ENCODE peak calls at places on chromosomes 13 and 19, in seven cellular contexts. One of them, this sample, is unnamed.
A peak's percentile ranks its signal among the peaks of the same experiment; 100 is the strongest.

GRCh38 chr13:100980171-100980570 is 305.6 kb upstream of the TMTC4 start:
- DNase-seq in mammary epithelial cell: no peak
- DNase-seq in astrocyte: peak; percentile 51
- DNase-seq in ovary: no peak
- DNase-seq in AG04450: no peak
- DNase-seq in body of pancreas: no peak
- DNase-seq in Peyer's patch: no peak
- DNase-seq in this sample: no peak

GRCh38 chr13:47726394-47726793 is 274.7 kb downstream of the SUCLA2 start:
- DNase-seq in mammary epithelial cell: no peak
- DNase-seq in astrocyte: no peak
- DNase-seq in ovary: no peak
- DNase-seq in AG04450: no peak
- DNase-seq in body of pancreas: no peak
- DNase-seq in Peyer's patch: no peak
- DNase-seq in this sample: no peak

GRCh38 chr13:72745260-72745659 is 17.5 kb downstream of the BORA start:
- DNase-seq in mammary epithelial cell: no peak
- DNase-seq in astrocyte: no peak
- DNase-seq in ovary: no peak
- DNase-seq in AG04450: no peak
- DNase-seq in body of pancreas: no peak
- DNase-seq in Peyer's patch: no peak
- DNase-seq in this sample: no peak

GRCh38 chr19:13082192-13083007 is 20.3 kb downstream of the LYL1 start:
- DNase-seq in mammary epithelial cell: no peak
- DNase-seq in astrocyte: peak; percentile 40
- DNase-seq in ovary: no peak
- DNase-seq in AG04450: no peak
- DNase-seq in body of pancreas: no peak
- DNase-seq in Peyer's patch: no peak
- DNase-seq in this sample: no peak

GRCh38 chr19:20422616-20423205 is 142.9 kb downstream of the ZNF737 start:
- DNase-seq in mammary epithelial cell: no peak
- DNase-seq in astrocyte: no peak
- DNase-seq in ovary: peak; percentile 29
- DNase-seq in AG04450: no peak
- DNase-seq in body of pancreas: no peak
- DNase-seq in Peyer's patch: no peak
- DNase-seq in this sample: no peak

GRCh38 chr19:12840091-12841079 is 2.1 kb downstream of the MAST1 start:
- DNase-seq in mammary epithelial cell: peak; percentile 84
- DNase-seq in astrocyte: no peak
- DNase-seq in ovary: no peak
- DNase-seq in AG04450: no peak
- DNase-seq in body of pancreas: peak; percentile 67
- DNase-seq in Peyer's patch: peak; percentile 78
- DNase-seq in this sample: peak; percentile 28

GRCh38 chr13:22114630-22115311 is 443.9 kb downstream of the FGF9 start:
- DNase-seq in mammary epithelial cell: no peak
- DNase-seq in astrocyte: no peak
- DNase-seq in ovary: no peak
- DNase-seq in AG04450: no peak
- DNase-seq in body of pancreas: no peak
- DNase-seq in Peyer's patch: no peak
- DNase-seq in this sample: peak; percentile 14

GRCh38 chr19:31525610-31526147 is 176.4 kb upstream of the TSHZ3 start:
- DNase-seq in mammary epithelial cell: no peak
- DNase-seq in astrocyte: no peak
- DNase-seq in ovary: no peak
- DNase-seq in AG04450: no peak
- DNase-seq in body of pancreas: no peak
- DNase-seq in Peyer's patch: no peak
- DNase-seq in this sample: no peak

GRCh38 chr13:94778585-94778984 is 66.2 kb upstream of the SOX21 start:
- DNase-seq in mammary epithelial cell: no peak
- DNase-seq in astrocyte: no peak
- DNase-seq in ovary: no peak
- DNase-seq in AG04450: no peak
- DNase-seq in body of pancreas: no peak
- DNase-seq in Peyer's patch: no peak
- DNase-seq in this sample: no peak

GRCh38 chr13:95833713-95834112 is 156.8 kb downstream of the DNAJC3 start:
- DNase-seq in mammary epithelial cell: peak; percentile 31
- DNase-seq in astrocyte: peak; percentile 18
- DNase-seq in ovary: no peak
- DNase-seq in AG04450: no peak
- DNase-seq in body of pancreas: no peak
- DNase-seq in Peyer's patch: no peak
- DNase-seq in this sample: no peak

GRCh38 chr19:10686661-10687517 is 14.3 kb upstream of the QTRT1 start:
- DNase-seq in mammary epithelial cell: peak; percentile 29
- DNase-seq in astrocyte: peak; percentile 44
- DNase-seq in ovary: no peak
- DNase-seq in AG04450: no peak
- DNase-seq in body of pancreas: no peak
- DNase-seq in Peyer's patch: no peak
- DNase-seq in this sample: no peak

GRCh38 chr19:10968527-10969081 is 7.8 kb downstream of the SMARCA4 start:
- DNase-seq in mammary epithelial cell: no peak
- DNase-seq in astrocyte: no peak
- DNase-seq in ovary: no peak
- DNase-seq in AG04450: no peak
- DNase-seq in body of pancreas: no peak
- DNase-seq in Peyer's patch: no peak
- DNase-seq in this sample: no peak

GRCh38 chr19:42099336-42099925 is 23.5 kb downstream of the ZNF574 start:
- DNase-seq in mammary epithelial cell: no peak
- DNase-seq in astrocyte: no peak
- DNase-seq in ovary: no peak
- DNase-seq in AG04450: no peak
- DNase-seq in body of pancreas: peak; percentile 45
- DNase-seq in Peyer's patch: no peak
- DNase-seq in this sample: no peak

GRCh38 chr13:58298556-58299135 is 667.1 kb downstream of the PCDH17 start:
- DNase-seq in mammary epithelial cell: no peak
- DNase-seq in astrocyte: no peak
- DNase-seq in ovary: no peak
- DNase-seq in AG04450: no peak
- DNase-seq in body of pancreas: no peak
- DNase-seq in Peyer's patch: no peak
- DNase-seq in this sample: no peak

GRCh38 chr13:49292742-49293498 is 45.2 kb downstream of the CDADC1 start:
- DNase-seq in mammary epithelial cell: no peak
- DNase-seq in astrocyte: peak; percentile 76
- DNase-seq in ovary: peak; percentile 83
- DNase-seq in AG04450: peak; percentile 77
- DNase-seq in body of pancreas: no peak
- DNase-seq in Peyer's patch: no peak
- DNase-seq in this sample: peak; percentile 19

GRCh38 chr19:7928741-7929701 is 3.1 kb upstream of the CTXN1 start:
- DNase-seq in mammary epithelial cell: peak; percentile 82
- DNase-seq in astrocyte: peak; percentile 76
- DNase-seq in ovary: peak; percentile 83
- DNase-seq in AG04450: peak; percentile 78
- DNase-seq in body of pancreas: peak; percentile 51
- DNase-seq in Peyer's patch: no peak
- DNase-seq in this sample: peak; percentile 86

GRCh38 chr13:99140831-99141230 is 59.8 kb upstream of the UBAC2 start:
- DNase-seq in mammary epithelial cell: no peak
- DNase-seq in astrocyte: no peak
- DNase-seq in ovary: no peak
- DNase-seq in AG04450: no peak
- DNase-seq in body of pancreas: no peak
- DNase-seq in Peyer's patch: no peak
- DNase-seq in this sample: no peak

GRCh38 chr13:51959773-51960172 is 51.5 kb downstream of the ATP7B start:
- DNase-seq in mammary epithelial cell: no peak
- DNase-seq in astrocyte: no peak
- DNase-seq in ovary: no peak
- DNase-seq in AG04450: no peak
- DNase-seq in body of pancreas: no peak
- DNase-seq in Peyer's patch: peak; percentile 69
- DNase-seq in this sample: no peak

GRCh38 chr19:4380254-4380727 is 20.1 kb downstream of the SH3GL1 start:
- DNase-seq in mammary epithelial cell: peak; percentile 65
- DNase-seq in astrocyte: no peak
- DNase-seq in ovary: peak; percentile 33
- DNase-seq in AG04450: no peak
- DNase-seq in body of pancreas: peak; percentile 21
- DNase-seq in Peyer's patch: no peak
- DNase-seq in this sample: no peak

GRCh38 chr19:16074488-16075365 is 1.6 kb upstream of the TPM4 start:
- DNase-seq in mammary epithelial cell: no peak
- DNase-seq in astrocyte: no peak
- DNase-seq in ovary: peak; percentile 23
- DNase-seq in AG04450: no peak
- DNase-seq in body of pancreas: no peak
- DNase-seq in Peyer's patch: no peak
- DNase-seq in this sample: no peak

GRCh38 chr13:114078501-114079451 is 53.6 kb downstream of the RASA3 start:
- DNase-seq in mammary epithelial cell: peak; percentile 77
- DNase-seq in astrocyte: peak; percentile 92
- DNase-seq in ovary: peak; percentile 29
- DNase-seq in AG04450: no peak
- DNase-seq in body of pancreas: peak; percentile 11
- DNase-seq in Peyer's patch: peak; percentile 50
- DNase-seq in this sample: peak; percentile 78

GRCh38 chr13:80755925-80756324 is 415.0 kb upstream of the SPRY2 start:
- DNase-seq in mammary epithelial cell: no peak
- DNase-seq in astrocyte: no peak
- DNase-seq in ovary: no peak
- DNase-seq in AG04450: no peak
- DNase-seq in body of pancreas: no peak
- DNase-seq in Peyer's patch: no peak
- DNase-seq in this sample: no peak

GRCh38 chr13:106373989-106374572 is 161.4 kb downstream of the EFNB2 start:
- DNase-seq in mammary epithelial cell: peak; percentile 69
- DNase-seq in astrocyte: peak; percentile 71
- DNase-seq in ovary: no peak
- DNase-seq in AG04450: no peak
- DNase-seq in body of pancreas: no peak
- DNase-seq in Peyer's patch: no peak
- DNase-seq in this sample: peak; percentile 47

GRCh38 chr19:44451687-44452086 is 3.4 kb upstream of the ZNF229 start:
- DNase-seq in mammary epithelial cell: no peak
- DNase-seq in astrocyte: no peak
- DNase-seq in ovary: no peak
- DNase-seq in AG04450: no peak
- DNase-seq in body of pancreas: no peak
- DNase-seq in Peyer's patch: no peak
- DNase-seq in this sample: no peak
- H3K9me3 ChIP-seq in mammary epithelial cell: peaks cover 2% of the 10 kb centered on the region
- H3K9me3 ChIP-seq in astrocyte: peaks cover 7% of the 10 kb centered on the region
- H3K9me3 ChIP-seq in ovary: no peaks in the 10 kb centered on the region
- H3K9me3 ChIP-seq in AG04450: peaks cover 22% of the 10 kb centered on the region
- H3K9me3 ChIP-seq in body of pancreas: peaks cover 24% of the 10 kb centered on the region
- H3K9me3 ChIP-seq in Peyer's patch: no peaks in the 10 kb centered on the region
- H3K9me3 ChIP-seq in this sample: peaks cover 19% of the 10 kb centered on the region

DNA sequence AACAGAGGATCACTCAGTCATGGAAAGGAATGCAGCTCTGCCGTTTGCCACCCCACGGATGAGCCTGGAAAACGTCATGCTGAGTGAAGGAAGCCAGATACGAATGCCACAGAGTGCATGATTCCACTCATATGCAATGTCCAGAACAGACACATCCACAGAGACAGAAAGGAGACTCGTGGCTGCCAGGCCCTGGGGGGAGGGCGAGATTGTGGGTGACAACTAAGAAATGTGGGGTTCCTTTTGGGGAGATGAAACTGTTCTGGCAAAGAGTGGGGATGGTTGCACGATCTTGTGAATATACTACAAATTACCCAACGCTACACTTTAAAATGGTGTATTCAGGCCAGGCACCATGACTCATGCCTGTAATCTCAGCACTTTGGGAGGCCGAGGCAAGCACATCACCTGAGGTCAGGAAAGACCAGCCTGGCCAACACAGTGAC is 27.2 kb upstream of the NAPA start:
- DNase-seq in mammary epithelial cell: no peak
- DNase-seq in astrocyte: no peak
- DNase-seq in ovary: no peak
- DNase-seq in AG04450: no peak
- DNase-seq in body of pancreas: no peak
- DNase-seq in Peyer's patch: no peak
- DNase-seq in this sample: no peak
- H3K27me3 ChIP-seq in mammary epithelial cell: no peaks in the 10 kb centered on the region
- H3K27me3 ChIP-seq in astrocyte: peaks cover 12% of the 10 kb centered on the region
- H3K27me3 ChIP-seq in ovary: no peaks in the 10 kb centered on the region
- H3K27me3 ChIP-seq in AG04450: peaks cover 38% of the 10 kb centered on the region
- H3K27me3 ChIP-seq in body of pancreas: peaks cover 6% of the 10 kb centered on the region
- H3K27me3 ChIP-seq in Peyer's patch: no peaks in the 10 kb centered on the region
- H3K27me3 ChIP-seq in this sample: peaks cover 3% of the 10 kb centered on the region

DNA sequence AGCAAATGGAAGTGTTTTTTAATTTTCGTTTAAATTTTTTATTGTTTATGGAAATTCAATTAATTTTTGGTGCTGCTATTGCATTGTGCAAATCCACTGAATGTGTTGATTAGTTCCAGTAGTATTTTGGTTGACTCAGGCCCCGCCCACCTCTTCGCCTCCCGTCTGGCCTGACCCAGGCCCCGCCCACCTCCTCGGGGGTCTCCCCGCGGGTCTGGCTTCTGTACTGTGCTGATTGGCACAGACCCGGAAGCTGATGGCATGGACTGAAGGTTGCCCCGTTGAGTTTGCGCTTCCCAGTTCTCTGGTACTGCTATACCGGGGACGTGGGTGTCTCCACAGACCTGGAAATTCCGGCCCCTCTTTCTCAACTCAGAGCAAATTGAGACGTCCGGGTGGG is 14.6 kb downstream of the ZNF701 start:
- DNase-seq in mammary epithelial cell: no peak
- DNase-seq in astrocyte: no peak
- DNase-seq in ovary: no peak
- DNase-seq in AG04450: no peak
- DNase-seq in body of pancreas: no peak
- DNase-seq in Peyer's patch: no peak
- DNase-seq in this sample: no peak
- H3K9me3 ChIP-seq in mammary epithelial cell: peaks cover 25% of the 10 kb centered on the region
- H3K9me3 ChIP-seq in astrocyte: peaks cover 16% of the 10 kb centered on the region
- H3K9me3 ChIP-seq in ovary: no peaks in the 10 kb centered on the region
- H3K9me3 ChIP-seq in AG04450: peaks cover 29% of the 10 kb centered on the region
- H3K9me3 ChIP-seq in body of pancreas: peaks cover 20% of the 10 kb centered on the region
- H3K9me3 ChIP-seq in Peyer's patch: peaks cover 4% of the 10 kb centered on the region
- H3K9me3 ChIP-seq in this sample: peaks cover 3% of the 10 kb centered on the region

GRCh38 chr19:48249502-48250014 is 6.2 kb downstream of the CARD8 start:
- DNase-seq in mammary epithelial cell: no peak
- DNase-seq in astrocyte: no peak
- DNase-seq in ovary: no peak
- DNase-seq in AG04450: no peak
- DNase-seq in body of pancreas: no peak
- DNase-seq in Peyer's patch: no peak
- DNase-seq in this sample: no peak
- H3K27me3 ChIP-seq in mammary epithelial cell: no peaks in the 10 kb centered on the region
- H3K27me3 ChIP-seq in astrocyte: no peaks in the 10 kb centered on the region
- H3K27me3 ChIP-seq in ovary: no peaks in the 10 kb centered on the region
- H3K27me3 ChIP-seq in AG04450: no peaks in the 10 kb centered on the region
- H3K27me3 ChIP-seq in body of pancreas: no peaks in the 10 kb centered on the region
- H3K27me3 ChIP-seq in Peyer's patch: no peaks in the 10 kb centered on the region
- H3K27me3 ChIP-seq in this sample: no peaks in the 10 kb centered on the region